ENCODE peak calls at places on chromosomes 5 and 9, in six cellular contexts. L is NCI-H2029; Q is naive thymus-derived CD8-positive, alpha-beta T cell; U is ELF-1; F is stimulated activated CD4-positive, alpha-beta T cell treated with anti-CD3 and anti-CD28 coated beads, Interleukin-12 subunit alpha, Interleukin-12 subunit beta, amount 100 ng/mL, for 24 hours; G is NCI-H1436. W is an unnamed sample.

GRCh38 chr5:5014836-5015235 is 125.3 kb upstream of the ADAMTS16 start:
- DNase-seq in L (no peak), Q (no peak), U (peak; percentile 19), F (no peak), G (no peak), W (no peak)

GRCh38 chr9:35882996-35883395 is 12.8 kb upstream of the OR13J1 start:
- DNase-seq in L (no peak), Q (no peak), U (no peak), F (no peak), G (no peak), W (no peak)

GRCh38 chr9:112328545-112328944 is 4.9 kb downstream of the PTBP3 start:
- DNase-seq in L (no peak), Q (no peak), U (no peak), F (no peak), G (no peak), W (no peak)

GRCh38 chr9:78167356-78167755 is 68.5 kb upstream of the CEP78 start:
- DNase-seq in L (peak; percentile 66), Q (no peak), U (no peak), F (no peak), G (no peak), W (no peak)

GRCh38 chr9:92724528-92725265 is 39.9 kb downstream of the BICD2 start:
- DNase-seq in L (peak; percentile 78), Q (no peak), U (no peak), F (no peak), G (no peak), W (peak; percentile 23)

GRCh38 chr5:43066231-43066798 is 26.2 kb upstream of the ANXA2R start:
- DNase-seq in L (peak; percentile 47), Q (no peak), U (peak; percentile 84), F (peak; percentile 49), G (peak; percentile 43), W (peak; percentile 68)

GRCh38 chr5:149719666-149720065 is 10.4 kb upstream of the PPARGC1B start:
- DNase-seq in L (no peak), Q (no peak), U (no peak), F (no peak), G (no peak), W (no peak)

GRCh38 chr9:74413876-74414275 is 83.3 kb upstream of the RORB start:
- DNase-seq in L (no peak), Q (no peak), U (no peak), F (no peak), G (no peak), W (no peak)

GRCh38 chr5:122463221-122463620 is 151.2 kb downstream of the SNCAIP start:
- DNase-seq in L (no peak), Q (no peak), U (no peak), F (no peak), G (no peak), W (no peak)

GRCh38 chr9:91004992-91005391 is 203.4 kb downstream of the SYK start:
- DNase-seq in L (no peak), Q (no peak), U (no peak), F (no peak), G (no peak), W (peak; percentile 47)

GRCh38 chr9:83425240-83425639 is 113.0 kb downstream of the FRMD3 start:
- DNase-seq in L (no peak), Q (no peak), U (no peak), F (no peak), G (no peak), W (no peak)

GRCh38 chr5:128551476-128551875 is 13.4 kb upstream of the FBN2 start:
- DNase-seq in L (no peak), Q (no peak), U (no peak), F (no peak), G (no peak), W (no peak)

GRCh38 chr9:91750343-91750742 is 199.7 kb downstream of the ROR2 start:
- DNase-seq in L (no peak), Q (no peak), U (no peak), F (no peak), G (no peak), W (no peak)

GRCh38 chr5:66967102-66967501 is 229.5 kb downstream of the CD180 start:
- DNase-seq in L (no peak), Q (no peak), U (no peak), F (no peak), G (no peak), W (no peak)

GRCh38 chr9:111316796-111317195 is 13.2 kb downstream of the OR2K2 start:
- DNase-seq in L (no peak), Q (no peak), U (no peak), F (no peak), G (no peak), W (no peak)

GRCh38 chr5:112156211-112156610 is 262.9 kb downstream of the EPB41L4A start:
- DNase-seq in L (no peak), Q (no peak), U (no peak), F (no peak), G (no peak), W (no peak)

GRCh38 chr9:79807966-79808365 is 236.2 kb downstream of the TLE4 start:
- DNase-seq in L (no peak), Q (no peak), U (no peak), F (no peak), G (no peak), W (no peak)

GRCh38 chr5:169126376-169127043 is 174.4 kb downstream of the SLIT3 start:
- DNase-seq in L (no peak), Q (no peak), U (no peak), F (no peak), G (no peak), W (no peak)

W was measured in H9.